ENCODE peak calls at places on chromosomes 13 and 19, in seven cellular contexts. D, N, Y, T, K, B and G are unnamed samples.

GRCh38 chr13:66210677-66211076 is 1019.5 kb downstream of the PCDH9 start:
- DNase-seq in N (no peak), B (no peak), T (no peak), D (peak; percentile 91), Y (peak; percentile 1), K (no peak), G (no peak)

GRCh38 chr13:33931397-33931987 is 113.5 kb downstream of the RFC3 start:
- DNase-seq in K (no peak), Y (peak; percentile 48), T (no peak), N (no peak), D (peak; percentile 53), B (no peak), G (no peak)

GRCh38 chr13:78875792-78876580 is 217.0 kb upstream of the OBI1 start:
- DNase-seq in B (no peak), N (no peak), D (no peak), Y (peak; percentile 6), K (no peak), T (no peak), G (no peak)

GRCh38 chr13:37179646-37180045 is 74.2 kb upstream of the CSNK1A1L start:
- DNase-seq in D (no peak), Y (no peak), K (no peak), B (no peak), T (no peak), N (no peak), G (no peak)

GRCh38 chr19:38670921-38671398 is 23.5 kb downstream of the ACTN4 start:
- DNase-seq in N (no peak), K (no peak), T (no peak), Y (peak; percentile 51), B (no peak), D (no peak), G (no peak)

GRCh38 chr19:11856568-11857264 is 8.2 kb downstream of the ZNF439 start:
- DNase-seq in B (no peak), D (no peak), K (no peak), N (peak; percentile 33), T (no peak), Y (no peak), G (no peak)

GRCh38 chr19:41575998-41576397 is at the start of gene CEACAM21:
- DNase-seq in D (no peak), B (peak; percentile 45), N (peak; percentile 66), K (peak; percentile 27), T (peak; percentile 21), Y (no peak), G (no peak)

GRCh38 chr19:47310819-47311218 is 1.2 kb downstream of the C5AR1 start:
- DNase-seq in T (no peak), K (no peak), D (peak; percentile 21), N (no peak), Y (peak; percentile 35), B (peak; percentile 54), G (peak; percentile 37)

GRCh38 chr13:49791753-49792549 is 531 bp downstream of the KPNA3 start:
- DNase-seq in D (peak; percentile 36), T (peak; percentile 63), N (peak; percentile 58), K (peak; percentile 34), Y (peak; percentile 52), B (peak; percentile 47), G (peak; percentile 40)

GRCh38 chr19:16168465-16169081 is 4.8 kb downstream of the CIB3 start:
- DNase-seq in Y (peak; percentile 18), T (no peak), K (no peak), D (peak; percentile 50), N (no peak), B (no peak), G (no peak)

GRCh38 chr13:95677564-95678386 is 836 bp downstream of the DNAJC3 start:
- DNase-seq in T (peak; percentile 10), Y (peak; percentile 18), D (peak; percentile 23), B (no peak), K (peak; percentile 45), N (peak; percentile 63), G (no peak)

GRCh38 chr13:66805657-66806056 is 424.5 kb downstream of the PCDH9 start:
- DNase-seq in B (peak; percentile 35), T (peak; percentile 1), K (no peak), Y (no peak), N (no peak), D (peak; percentile 54), G (peak; percentile 31)

GRCh38 chr13:110649551-110649950 is 34.2 kb downstream of the NAXD start:
- DNase-seq in K (no peak), N (no peak), B (no peak), T (no peak), Y (no peak), D (no peak), G (no peak)

GRCh38 chr13:48478401-48478800 is 54.5 kb downstream of the RCBTB2 start:
- DNase-seq in Y (no peak), D (peak; percentile 47), T (no peak), K (no peak), B (no peak), N (no peak), G (no peak)

GRCh38 chr13:48156466-48156865 is 61.6 kb upstream of the MED4 start:
- DNase-seq in N (peak; percentile 51), T (peak; percentile 8), B (peak; percentile 30), Y (peak; percentile 37), K (no peak), D (no peak), G (peak; percentile 18)

GRCh38 chr13:90867336-90867683 is 480.2 kb upstream of the MIR17HG start:
- DNase-seq in K (no peak), D (peak; percentile 27), T (peak; percentile 82), Y (peak; percentile 82), B (peak; percentile 37), N (peak; percentile 63), G (peak; percentile 59)

GRCh38 chr19:46963093-46963734 is 56.4 kb upstream of the NPAS1 start:
- DNase-seq in N (no peak), T (no peak), Y (no peak), D (peak; percentile 94), B (no peak), K (no peak), G (no peak)

GRCh38 chr19:5631511-5632240 is 8.8 kb downstream of the SAFB start:
- DNase-seq in B (no peak), D (no peak), K (peak; percentile 31), Y (no peak), N (no peak), T (no peak), G (no peak)

GRCh38 chr13:59374720-59375119 is 789.0 kb downstream of the DIAPH3 start:
- DNase-seq in K (no peak), N (no peak), T (no peak), B (no peak), D (no peak), Y (no peak), G (no peak)

GRCh38 chr19:33508941-33509614 is 12.5 kb downstream of the PEPD start:
- DNase-seq in T (no peak), Y (no peak), D (no peak), N (no peak), K (no peak), B (no peak), G (no peak)

GRCh38 chr19:2500861-2501260 is 24.9 kb downstream of the GADD45B start:
- DNase-seq in N (peak; percentile 25), B (no peak), T (peak; percentile 51), D (no peak), Y (no peak), K (peak; percentile 33), G (no peak)

GRCh38 chr13:37747071-37747612 is 122.4 kb downstream of the TRPC4 start:
- DNase-seq in Y (no peak), T (no peak), B (no peak), K (no peak), D (peak; percentile 87), N (no peak), G (no peak)

GRCh38 chr13:50893211-50893852 is 16.3 kb upstream of the RNASEH2B start:
- DNase-seq in D (peak; percentile 19), Y (no peak), B (no peak), T (no peak), N (no peak), K (no peak), G (no peak)

GRCh38 chr19:17306285-17306714 is 628 bp downstream of the MRPL34 start:
- DNase-seq in K (no peak), B (no peak), N (no peak), D (no peak), Y (no peak), T (peak; percentile 59), G (no peak)

GRCh38 chr13:28138756-28139470 is 568 bp downstream of the PAN3 start:
- DNase-seq in Y (peak; percentile 92), K (peak; percentile 84), B (peak; percentile 77), N (peak; percentile 87), T (peak; percentile 81), D (peak; percentile 91), G (peak; percentile 91)
- TF ChIP-seq POLR2A in Y (peak; percentile 82), K (no peak), B (no peak), N (peak; percentile 72), T (peak; percentile 54), D (peak; percentile 82), G (peak; percentile 70)

DNA sequence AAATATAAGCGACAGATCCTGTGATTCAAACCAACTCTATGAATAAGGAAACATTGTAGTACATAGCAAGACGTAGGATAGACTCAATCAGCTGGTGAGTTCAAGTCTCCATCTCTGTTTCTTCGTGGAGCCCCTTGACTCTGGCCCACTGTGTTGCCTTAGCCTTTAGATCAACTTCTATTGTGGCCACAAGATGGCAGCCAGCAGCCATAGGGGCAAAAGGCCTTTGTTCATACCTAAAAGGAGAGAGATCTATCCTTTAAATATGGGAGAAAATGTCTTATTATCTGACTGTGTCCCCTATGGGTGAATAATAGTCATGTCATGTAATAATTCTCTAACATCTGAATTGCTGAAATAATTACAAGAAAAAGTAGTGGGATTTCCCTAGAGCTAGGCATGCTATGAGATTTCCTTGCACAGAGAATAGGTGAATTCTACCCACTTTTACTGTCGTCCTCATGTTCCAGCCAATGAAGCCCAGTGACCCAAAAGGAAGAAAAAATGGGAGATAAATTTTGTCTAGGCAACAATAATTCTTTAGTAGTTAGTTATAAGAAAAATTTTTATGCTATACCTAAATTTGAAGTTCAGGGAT is 129.4 kb downstream of the PCDH20 start:
- DNase-seq in B (peak; percentile 27), D (no peak), Y (peak; percentile 2), T (no peak), K (no peak), N (no peak), G (no peak)
- TF ChIP-seq CTCF in B (no peak), D (no peak), Y (no peak), T (no peak), K (no peak), N (no peak), G (no peak)

GRCh38 chr19:58054792-58055482 is 4.1 kb upstream of the ZNF135 start:
- DNase-seq in N (peak; percentile 14), Y (no peak), K (peak; percentile 34), T (peak; percentile 60), D (peak; percentile 2), B (no peak), G (peak; percentile 41)
- H3K9me3 ChIP-seq in N (peaks cover 40% of the 10 kb centered on the region), Y (no peaks in the 10 kb centered on the region), K (no peaks in the 10 kb centered on the region), T (no peaks in the 10 kb centered on the region), D (peaks cover 50% of the 10 kb centered on the region), B (peaks cover 100% of the 10 kb centered on the region), G (peaks cover 28% of the 10 kb centered on the region)

GRCh38 chr13:80133631-80134083 is 207.3 kb downstream of the SPRY2 start:
- DNase-seq in T (no peak), D (no peak), K (no peak), N (peak; percentile 15), B (no peak), Y (no peak), G (no peak)

GRCh38 chr13:80134360-80134759 is 206.6 kb downstream of the SPRY2 start:
- DNase-seq in B (no peak), D (no peak), T (no peak), Y (no peak), N (no peak), K (no peak), G (no peak)

GRCh38 chr13:80137994-80138393 is 202.9 kb downstream of the SPRY2 start:
- DNase-seq in B (no peak), D (no peak), Y (no peak), N (no peak), K (no peak), T (no peak), G (no peak)

GRCh38 chr13:80131204-80131603 is 209.7 kb downstream of the SPRY2 start:
- DNase-seq in K (peak; percentile 37), D (peak; percentile 46), T (peak; percentile 77), B (peak; percentile 73), Y (no peak), N (peak; percentile 81), G (peak; percentile 60)

GRCh38 chr13:80132741-80133601 is 208.0 kb downstream of the SPRY2 start:
- DNase-seq in D (peak; percentile 62), K (peak; percentile 47), T (peak; percentile 62), B (peak; percentile 54), N (peak; percentile 77), Y (no peak), G (peak; percentile 54)
- TF ChIP-seq POLR2A in D (no peak), K (no peak), T (peak; percentile 44), B (no peak), N (peak; percentile 43), Y (no peak), G (peak; percentile 46)